ENCODE peak calls at places on chromosome 2, in six cellular contexts. W, Q, D, F, Z and H are unnamed samples.
A peak's percentile ranks its signal among the peaks of the same experiment; 100 is the strongest.

GRCh38 chr2:202036601-202037037 is 3.0 kb downstream of the FZD7 start:
- DNase-seq in W (no peak), Q (peak; percentile 36), D (no peak), F (no peak), Z (no peak), H (no peak)

GRCh38 chr2:31957748-31958717 is 52.8 kb downstream of the MEMO1 start:
- DNase-seq in W (no peak), Q (no peak), D (no peak), F (no peak), Z (no peak), H (no peak)

GRCh38 chr2:7835693-7836680 is 845.9 kb upstream of the ID2 start:
- DNase-seq in W (no peak), Q (no peak), D (no peak), F (no peak), Z (peak; percentile 42), H (no peak)

GRCh38 chr2:217316743-217317142 is 456.9 kb upstream of the TNP1 start:
- DNase-seq in W (no peak), Q (peak; percentile 83), D (no peak), F (no peak), Z (no peak), H (no peak)

GRCh38 chr2:217973008-217973787 is 29.6 kb downstream of the TNS1 start:
- DNase-seq in W (no peak), Q (no peak), D (no peak), F (no peak), Z (no peak), H (no peak)

GRCh38 chr2:230865766-230866703 is 1.3 kb downstream of the ITM2C start:
- DNase-seq in W (no peak), Q (peak; percentile 20), D (no peak), F (peak; percentile 62), Z (no peak), H (peak; percentile 73)

GRCh38 chr2:239893236-239893515 is 132.0 kb downstream of the NDUFA10 start:
- DNase-seq in W (no peak), Q (no peak), D (no peak), F (no peak), Z (no peak), H (no peak)

GRCh38 chr2:152874955-152875354 is 156.5 kb downstream of the ARL6IP6 start:
- DNase-seq in W (no peak), Q (no peak), D (no peak), F (no peak), Z (no peak), H (no peak)

GRCh38 chr2:71784734-71785549 is 331.6 kb downstream of the DYSF start:
- DNase-seq in W (peak; percentile 2), Q (peak; percentile 13), D (no peak), F (no peak), Z (no peak), H (peak; percentile 89)

GRCh38 chr2:223465793-223466192 is 136.4 kb downstream of the SCG2 start:
- DNase-seq in W (peak; percentile 65), Q (peak; percentile 100), D (no peak), F (no peak), Z (peak; percentile 97), H (no peak)

GRCh38 chr2:182447843-182448242 is 21.0 kb upstream of the PDE1A start:
- DNase-seq in W (no peak), Q (peak; percentile 90), D (no peak), F (no peak), Z (no peak), H (no peak)

GRCh38 chr2:241551998-241552737 is 6.4 kb upstream of the BOK start:
- DNase-seq in W (no peak), Q (no peak), D (no peak), F (no peak), Z (no peak), H (no peak)

GRCh38 chr2:67304300-67304890 is 92.7 kb upstream of the ETAA1 start:
- DNase-seq in W (no peak), Q (no peak), D (no peak), F (no peak), Z (no peak), H (no peak)

GRCh38 chr2:190357596-190357995 is 14.2 kb downstream of the INPP1 start:
- DNase-seq in W (no peak), Q (no peak), D (no peak), F (no peak), Z (no peak), H (no peak)

GRCh38 chr2:219285894-219286425 is 6.8 kb downstream of the DNAJB2 start:
- DNase-seq in W (no peak), Q (peak; percentile 58), D (no peak), F (no peak), Z (peak; percentile 3), H (peak; percentile 70)

GRCh38 chr2:8515864-8516533 is 165.9 kb upstream of the ID2 start:
- DNase-seq in W (no peak), Q (no peak), D (peak; percentile 30), F (no peak), Z (no peak), H (no peak)

GRCh38 chr2:153287109-153287801 is 191.3 kb downstream of the RPRM start:
- DNase-seq in W (no peak), Q (no peak), D (no peak), F (no peak), Z (no peak), H (no peak)

GRCh38 chr2:60679059-60679780 is 76.8 kb upstream of the PAPOLG start:
- DNase-seq in W (no peak), Q (no peak), D (no peak), F (no peak), Z (no peak), H (no peak)

GRCh38 chr2:151027147-151027546 is 234.5 kb downstream of the RBM43 start:
- DNase-seq in W (no peak), Q (peak; percentile 35), D (no peak), F (no peak), Z (no peak), H (no peak)

GRCh38 chr2:138237657-138238384 is 263.7 kb upstream of the SPOPL start:
- DNase-seq in W (peak; percentile 6), Q (peak; percentile 1), D (no peak), F (no peak), Z (no peak), H (no peak)

GRCh38 chr2:28583899-28584553 is 88.2 kb downstream of the PLB1 start:
- DNase-seq in W (peak; percentile 83), Q (peak; percentile 97), D (peak; percentile 83), F (peak; percentile 72), Z (peak; percentile 93), H (peak; percentile 75)